ENCODE peak calls at places on chromosomes 12 and 14, in ten cellular contexts. V is HFFc6, E is progenitor cell of endocrine pancreas, H is tibial artery, U is left lung, G is neural crest cell, C is cardiac fibroblast, Y is psoas muscle, W is colonic mucosa, L is choroid plexus epithelial cell. O is an unnamed sample.

GRCh38 chr14:106294324-106294723 is 767.9 kb downstream of the TMEM121 start:
- DNase-seq in V (no peak), E (no peak), H (no peak), U (no peak), G (no peak), C (no peak), Y (no peak), W (no peak), L (no peak), O (no peak)

GRCh38 chr12:103368167-103368566 is 127.6 kb downstream of the C12orf42 start:
- DNase-seq in V (no peak), E (no peak), H (no peak), U (no peak), G (no peak), C (no peak), Y (no peak), W (no peak), L (no peak), O (no peak)

GRCh38 chr12:91361864-91362263 is 179.2 kb upstream of the DCN start:
- DNase-seq in V (peak; percentile 43), E (no peak), H (no peak), U (no peak), G (no peak), C (peak; percentile 68), Y (no peak), W (no peak), L (peak; percentile 75), O (no peak)

GRCh38 chr12:83042441-83043215 is 355.9 kb downstream of the TMTC2 start:
- DNase-seq in V (no peak), E (no peak), H (no peak), U (no peak), G (no peak), C (no peak), Y (no peak), W (no peak), L (peak; percentile 41), O (no peak)

GRCh38 chr12:23628836-23629235 is 320.6 kb downstream of the SOX5 start:
- DNase-seq in V (no peak), E (no peak), H (no peak), U (no peak), G (no peak), C (no peak), Y (no peak), W (no peak), L (no peak), O (no peak)

GRCh38 chr14:77965919-77966435 is 166.1 kb downstream of the ADCK1 start:
- DNase-seq in V (no peak), E (peak; percentile 21), H (no peak), U (no peak), G (no peak), C (peak; percentile 38), Y (no peak), W (no peak), L (peak; percentile 44), O (no peak)

GRCh38 chr12:23060161-23060560 is 435.2 kb downstream of the ETNK1 start:
- DNase-seq in V (no peak), E (no peak), H (no peak), U (no peak), G (no peak), C (no peak), Y (no peak), W (no peak), L (no peak), O (no peak)

GRCh38 chr12:44677724-44678123 is 198.4 kb downstream of the NELL2 start:
- DNase-seq in V (no peak), E (no peak), H (no peak), U (no peak), G (no peak), C (no peak), Y (no peak), W (no peak), L (no peak), O (no peak)

GRCh38 chr12:57627504-57628279 is 5.3 kb downstream of the B4GALNT1 start:
- DNase-seq in V (no peak), E (peak; percentile 11), H (no peak), U (no peak), G (no peak), C (no peak), Y (peak; percentile 58), W (no peak), L (no peak), O (peak; percentile 68)

GRCh38 chr14:100764716-100765115 is 38.0 kb downstream of the DLK1 start:
- DNase-seq in V (no peak), E (no peak), H (no peak), U (no peak), G (no peak), C (no peak), Y (peak; percentile 24), W (no peak), L (no peak), O (no peak)

GRCh38 chr14:95597784-95598204 is 62.9 kb downstream of the GLRX5 start:
- DNase-seq in V (peak; percentile 4), E (peak; percentile 40), H (no peak), U (no peak), G (peak; percentile 41), C (peak; percentile 2), Y (no peak), W (no peak), L (peak; percentile 19), O (no peak)

GRCh38 chr12:110699591-110700445 is 10.9 kb upstream of the HVCN1 start:
- DNase-seq in V (no peak), E (no peak), H (no peak), U (no peak), G (no peak), C (no peak), Y (peak; percentile 60), W (no peak), L (no peak), O (no peak)

GRCh38 chr12:131279281-131279921 is 325.7 kb downstream of the ADGRD1 start:
- DNase-seq in V (no peak), E (no peak), H (peak; percentile 16), U (peak; percentile 19), G (no peak), C (no peak), Y (peak; percentile 35), W (no peak), L (no peak), O (no peak)

GRCh38 chr12:4108803-4109345 is 164.7 kb upstream of the CCND2 start:
- DNase-seq in V (no peak), E (no peak), H (no peak), U (no peak), G (no peak), C (no peak), Y (no peak), W (no peak), L (no peak), O (no peak)

GRCh38 chr12:10612954-10613333 is 465 bp downstream of the MAGOHB start:
- DNase-seq in V (no peak), E (no peak), H (no peak), U (no peak), G (no peak), C (peak; percentile 7), Y (no peak), W (no peak), L (peak; percentile 26), O (no peak)

GRCh38 chr14:60506462-60506984 is 2.4 kb upstream of the SIX6 start:
- DNase-seq in V (no peak), E (no peak), H (no peak), U (no peak), G (no peak), C (no peak), Y (no peak), W (no peak), L (no peak), O (no peak)

DNA sequence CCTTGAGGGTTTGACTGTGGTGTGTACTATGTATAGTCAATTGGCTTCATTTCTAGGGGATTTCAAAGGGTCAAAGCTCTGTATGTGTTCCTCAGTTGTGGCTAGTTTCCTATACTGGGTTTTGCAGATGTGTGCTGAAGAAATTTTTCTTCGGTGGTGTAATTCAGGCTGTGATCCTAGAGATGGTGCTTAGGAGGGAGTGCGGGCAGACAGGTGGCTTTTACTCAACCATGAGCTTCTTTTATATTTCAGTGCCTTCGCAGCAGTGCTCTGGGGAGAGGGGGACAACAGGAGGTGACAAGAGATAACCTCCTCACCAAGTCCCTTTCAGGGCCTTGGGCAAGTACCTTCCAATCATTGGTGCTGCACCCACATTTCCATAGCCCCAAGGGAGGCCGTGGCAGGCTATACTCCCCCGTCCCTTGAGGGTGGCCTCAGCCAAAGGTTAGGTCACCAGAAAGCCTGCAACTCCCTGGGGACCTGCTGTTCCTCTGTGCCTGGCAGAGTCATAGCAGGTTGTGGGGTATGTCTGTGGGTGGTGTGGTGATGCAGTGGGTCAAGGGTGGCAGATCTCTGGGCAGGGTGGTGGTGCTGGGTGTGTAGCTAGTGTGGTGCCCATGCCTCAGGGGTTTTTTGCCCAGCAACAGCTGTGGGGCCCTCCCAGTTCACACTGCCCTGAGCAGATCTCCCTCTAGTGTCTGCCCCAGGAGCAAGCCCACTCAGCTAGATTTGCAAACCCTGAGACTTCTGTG is 37.0 kb upstream of the TMX1 start:
- DNase-seq in V (no peak), E (no peak), H (no peak), U (no peak), G (no peak), C (no peak), Y (no peak), W (no peak), L (no peak), O (no peak)
- TF ChIP-seq CTCF in V (no peak), E (no peak), H (no peak), U (no peak), G (no peak), C (no peak), Y (no peak), W (no peak), L (no peak), O (no peak)

GRCh38 chr12:81797100-81797499 is 38.0 kb upstream of the PPFIA2 start:
- DNase-seq in V (no peak), E (no peak), H (no peak), U (no peak), G (no peak), C (peak; percentile 39), Y (no peak), W (no peak), L (peak; percentile 52), O (no peak)
- TF ChIP-seq CTCF in V (peak; percentile 58), E (peak; percentile 63), H (no peak), U (peak; percentile 15), G (peak; percentile 63), C (peak; percentile 35), Y (no peak), W (no peak), L (peak; percentile 62), O (peak; percentile 73)

DNA sequence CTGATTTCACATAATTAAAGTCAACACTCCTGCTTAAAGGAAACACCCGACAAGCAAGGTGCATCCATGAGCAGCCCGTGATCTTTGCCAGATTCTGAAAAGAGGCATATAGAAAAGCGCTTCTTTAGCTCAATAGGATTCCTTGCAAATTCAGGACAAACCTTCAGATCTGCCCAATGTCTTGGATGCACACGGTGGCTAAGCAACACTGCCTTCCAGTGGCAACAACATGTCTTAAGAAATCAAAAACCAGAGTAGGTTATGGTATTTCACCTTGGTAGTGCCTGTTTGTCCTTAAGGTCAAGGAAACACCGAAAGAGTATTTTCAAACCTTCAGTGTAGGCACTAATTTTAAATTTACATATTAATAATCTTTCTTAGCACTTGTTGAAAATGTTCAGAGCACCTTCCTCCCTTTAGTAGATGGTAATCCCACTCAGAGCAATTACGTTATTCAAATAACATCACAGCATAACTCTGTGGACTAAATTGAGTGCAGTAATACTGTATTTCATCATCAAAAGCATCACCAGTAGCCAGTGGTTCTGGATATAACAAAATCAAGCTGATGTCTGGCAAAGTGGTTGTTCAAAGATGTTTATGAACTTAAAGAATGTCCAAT is 58.0 kb upstream of the CDKN3 start:
- DNase-seq in V (peak; percentile 18), E (no peak), H (no peak), U (no peak), G (no peak), C (peak; percentile 81), Y (no peak), W (no peak), L (peak; percentile 85), O (no peak)
- TF ChIP-seq CTCF in V (peak; percentile 77), E (peak; percentile 50), H (peak; percentile 33), U (peak; percentile 35), G (peak; percentile 59), C (peak; percentile 54), Y (no peak), W (peak; percentile 21), L (peak; percentile 79), O (peak; percentile 67)

GRCh38 chr14:89563503-89563902 is 146.5 kb upstream of the FOXN3 start:
- DNase-seq in V (no peak), E (no peak), H (no peak), U (no peak), G (no peak), C (no peak), Y (no peak), W (no peak), L (no peak), O (no peak)
- TF ChIP-seq CTCF in V (no peak), E (no peak), H (no peak), U (no peak), G (no peak), C (no peak), Y (no peak), W (no peak), L (no peak), O (no peak)